ENCODE peak calls at places on chromosomes 16 and 17, in five cellular contexts. One of them, this sample, is unnamed.

GRCh38 chr17:64492481-64493109 is 4.3 kb downstream of the POLG2 start:
- DNase-seq in mesenchymal stem cell: peak
- DNase-seq in neuronal stem cell: no peak
- DNase-seq in IMR-90: no peak
- DNase-seq in H1: no peak
- DNase-seq in this sample: peak

GRCh38 chr17:50482516-50482915 is 3.9 kb downstream of the RSAD1 start:
- DNase-seq in neuronal stem cell: peak
- DNase-seq in IMR-90: peak
- DNase-seq in H1: peak
- DNase-seq in mesenchymal stem cell: peak
- DNase-seq in this sample: peak

GRCh38 chr17:64326420-64327054 is 63.5 kb upstream of the TEX2 start:
- DNase-seq in IMR-90: no peak
- DNase-seq in neuronal stem cell: no peak
- DNase-seq in H1: no peak
- DNase-seq in mesenchymal stem cell: peak
- DNase-seq in this sample: no peak

GRCh38 chr17:79651751-79652150 is 40.9 kb upstream of the RBFOX3 start:
- DNase-seq in IMR-90: no peak
- DNase-seq in mesenchymal stem cell: no peak
- DNase-seq in H1: no peak
- DNase-seq in neuronal stem cell: no peak
- DNase-seq in this sample: no peak

GRCh38 chr17:27207073-27207511 is 86.8 kb upstream of the WSB1 start:
- DNase-seq in neuronal stem cell: no peak
- DNase-seq in mesenchymal stem cell: peak
- DNase-seq in H1: no peak
- DNase-seq in IMR-90: peak
- DNase-seq in this sample: peak

GRCh38 chr17:1197781-1198490 is 18.2 kb upstream of the ABR start:
- DNase-seq in H1: no peak
- DNase-seq in mesenchymal stem cell: peak
- DNase-seq in neuronal stem cell: no peak
- DNase-seq in IMR-90: no peak
- DNase-seq in this sample: no peak

GRCh38 chr17:15180121-15180561 is 85.0 kb downstream of the PMP22 start:
- DNase-seq in H1: peak
- DNase-seq in mesenchymal stem cell: no peak
- DNase-seq in neuronal stem cell: no peak
- DNase-seq in IMR-90: no peak
- DNase-seq in this sample: no peak

GRCh38 chr17:14950216-14950615 is 314.9 kb downstream of the PMP22 start:
- DNase-seq in neuronal stem cell: no peak
- DNase-seq in IMR-90: peak
- DNase-seq in mesenchymal stem cell: peak
- DNase-seq in H1: no peak
- DNase-seq in this sample: no peak

GRCh38 chr17:7561028-7561575 is 617 bp upstream of the SENP3 start:
- DNase-seq in mesenchymal stem cell: peak
- DNase-seq in H1: no peak
- DNase-seq in neuronal stem cell: peak
- DNase-seq in IMR-90: peak
- DNase-seq in this sample: peak

GRCh38 chr16:27333549-27333948 is 19.8 kb downstream of the IL4R start:
- DNase-seq in IMR-90: no peak
- DNase-seq in neuronal stem cell: no peak
- DNase-seq in H1: no peak
- DNase-seq in mesenchymal stem cell: no peak
- DNase-seq in this sample: no peak

GRCh38 chr17:57388326-57388725 is 132.0 kb downstream of the MSI2 start:
- DNase-seq in mesenchymal stem cell: no peak
- DNase-seq in H1: no peak
- DNase-seq in IMR-90: no peak
- DNase-seq in neuronal stem cell: no peak
- DNase-seq in this sample: peak

GRCh38 chr17:4175921-4176802 is 33.2 kb downstream of the CYB5D2 start:
- DNase-seq in H1: no peak
- DNase-seq in mesenchymal stem cell: no peak
- DNase-seq in neuronal stem cell: no peak
- DNase-seq in IMR-90: peak
- DNase-seq in this sample: peak

GRCh38 chr16:50848755-50849514 is 107.0 kb downstream of the CYLD start:
- DNase-seq in IMR-90: no peak
- DNase-seq in H1: no peak
- DNase-seq in neuronal stem cell: no peak
- DNase-seq in mesenchymal stem cell: no peak
- DNase-seq in this sample: no peak

GRCh38 chr16:8530756-8531155 is 59.6 kb downstream of the TMEM114 start:
- DNase-seq in neuronal stem cell: no peak
- DNase-seq in mesenchymal stem cell: no peak
- DNase-seq in H1: no peak
- DNase-seq in IMR-90: no peak
- DNase-seq in this sample: no peak

GRCh38 chr17:33892677-33893076 is 362.4 kb upstream of the CCL2 start:
- DNase-seq in IMR-90: no peak
- DNase-seq in neuronal stem cell: no peak
- DNase-seq in mesenchymal stem cell: no peak
- DNase-seq in H1: no peak
- DNase-seq in this sample: no peak

GRCh38 chr16:26905336-26905735 is 161.4 kb upstream of the C16orf82 start:
- DNase-seq in neuronal stem cell: no peak
- DNase-seq in mesenchymal stem cell: no peak
- DNase-seq in H1: no peak
- DNase-seq in IMR-90: peak
- DNase-seq in this sample: no peak

GRCh38 chr17:7992924-7993323 is 9.5 kb upstream of the GUCY2D start:
- DNase-seq in IMR-90: no peak
- DNase-seq in mesenchymal stem cell: no peak
- DNase-seq in H1: no peak
- DNase-seq in neuronal stem cell: no peak
- DNase-seq in this sample: no peak

GRCh38 chr16:70691223-70692129 is 5.6 kb upstream of the MTSS2 start:
- DNase-seq in neuronal stem cell: no peak
- DNase-seq in H1: no peak
- DNase-seq in IMR-90: peak
- DNase-seq in mesenchymal stem cell: peak
- DNase-seq in this sample: peak

GRCh38 chr17:73550561-73550960 is 93.7 kb downstream of the SDK2 start:
- DNase-seq in H1: no peak
- DNase-seq in mesenchymal stem cell: no peak
- DNase-seq in IMR-90: no peak
- DNase-seq in neuronal stem cell: no peak
- DNase-seq in this sample: no peak

GRCh38 chr16:66741131-66741900 is 10.1 kb downstream of the DYNC1LI2 start:
- DNase-seq in IMR-90: peak
- DNase-seq in H1: no peak
- DNase-seq in mesenchymal stem cell: peak
- DNase-seq in neuronal stem cell: no peak
- DNase-seq in this sample: peak

GRCh38 chr17:69764137-69764536 is 310.9 kb upstream of the KCNJ16 start:
- DNase-seq in H1: no peak
- DNase-seq in neuronal stem cell: no peak
- DNase-seq in IMR-90: peak
- DNase-seq in mesenchymal stem cell: no peak
- DNase-seq in this sample: peak

GRCh38 chr16:71568541-71568940 is 8.4 kb downstream of the TAT start:
- DNase-seq in mesenchymal stem cell: no peak
- DNase-seq in neuronal stem cell: no peak
- DNase-seq in H1: no peak
- DNase-seq in IMR-90: no peak
- DNase-seq in this sample: no peak

GRCh38 chr17:42272162-42272561 is 4.0 kb downstream of the STAT5B start:
- DNase-seq in neuronal stem cell: no peak
- DNase-seq in IMR-90: no peak
- DNase-seq in H1: no peak
- DNase-seq in mesenchymal stem cell: no peak
- DNase-seq in this sample: no peak

GRCh38 chr17:76544123-76544915 is 4.5 kb downstream of the PRCD start:
- DNase-seq in mesenchymal stem cell: peak
- DNase-seq in IMR-90: no peak
- DNase-seq in H1: no peak
- DNase-seq in neuronal stem cell: no peak
- DNase-seq in this sample: no peak

GRCh38 chr17:76544916-76545365 is 5.1 kb downstream of the PRCD start:
- DNase-seq in neuronal stem cell: no peak
- DNase-seq in IMR-90: no peak
- DNase-seq in mesenchymal stem cell: no peak
- DNase-seq in H1: no peak
- DNase-seq in this sample: no peak

GRCh38 chr17:76542566-76542971 is 2.7 kb downstream of the PRCD start:
- DNase-seq in neuronal stem cell: no peak
- DNase-seq in IMR-90: no peak
- DNase-seq in mesenchymal stem cell: no peak
- DNase-seq in H1: no peak
- DNase-seq in this sample: no peak

GRCh38 chr17:76542984-76543383 is 3.1 kb downstream of the PRCD start:
- DNase-seq in neuronal stem cell: no peak
- DNase-seq in mesenchymal stem cell: no peak
- DNase-seq in H1: no peak
- DNase-seq in IMR-90: no peak
- DNase-seq in this sample: no peak

DNA sequence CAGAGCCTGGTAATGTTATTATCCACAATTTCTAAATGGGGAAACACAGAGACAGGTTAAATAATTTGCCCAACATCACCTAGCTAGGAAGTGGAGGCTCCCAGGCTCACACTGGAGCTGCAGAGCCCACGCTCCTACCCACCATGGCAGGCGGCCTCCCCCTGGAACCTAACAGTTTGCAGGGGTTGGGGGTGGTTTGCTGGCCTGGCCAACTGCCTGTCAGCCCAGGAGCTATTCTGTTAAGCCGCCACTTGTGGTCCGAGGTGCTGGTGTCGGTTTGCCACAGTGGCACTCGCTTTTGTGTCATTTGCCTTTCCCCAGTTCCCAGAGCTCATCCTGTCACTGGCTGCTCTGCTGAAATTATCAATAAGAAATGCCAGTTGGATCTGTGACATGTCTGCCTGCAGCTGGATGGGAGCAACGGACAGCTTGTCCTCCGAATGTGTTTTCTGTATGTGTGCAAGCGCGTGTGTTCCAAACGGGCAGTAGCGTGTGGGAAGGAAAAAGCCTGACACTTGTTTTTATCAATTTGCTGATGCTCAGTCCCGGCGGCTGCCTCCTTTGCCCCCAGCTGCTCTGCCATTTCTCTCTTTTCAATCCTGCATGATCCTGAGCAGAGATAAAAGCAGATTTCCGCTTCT is 3.8 kb downstream of the PRCD start:
- DNase-seq in mesenchymal stem cell: no peak
- DNase-seq in IMR-90: no peak
- DNase-seq in H1: no peak
- DNase-seq in neuronal stem cell: no peak
- DNase-seq in this sample: no peak
- H3K4ac ChIP-seq in mesenchymal stem cell: peak
- H3K4ac ChIP-seq in IMR-90: no peak
- H3K4ac ChIP-seq in H1: no peak
- H3K4ac ChIP-seq in neuronal stem cell: no peak
- H3K4ac ChIP-seq in this sample: no peak

GRCh38 chr16:64240586-64240985 is 881.3 kb downstream of the CDH11 start:
- DNase-seq in mesenchymal stem cell: no peak
- DNase-seq in H1: no peak
- DNase-seq in IMR-90: no peak
- DNase-seq in neuronal stem cell: no peak
- DNase-seq in this sample: no peak

GRCh38 chr16:64238576-64238975 is 883.3 kb downstream of the CDH11 start:
- DNase-seq in H1: no peak
- DNase-seq in IMR-90: peak
- DNase-seq in mesenchymal stem cell: no peak
- DNase-seq in neuronal stem cell: no peak
- DNase-seq in this sample: no peak

GRCh38 chr16:64242510-64242909 is 879.4 kb downstream of the CDH11 start:
- DNase-seq in H1: no peak
- DNase-seq in mesenchymal stem cell: no peak
- DNase-seq in IMR-90: no peak
- DNase-seq in neuronal stem cell: no peak
- DNase-seq in this sample: no peak
- H2AFZ ChIP-seq in H1: no peak
- H2AFZ ChIP-seq in mesenchymal stem cell: no peak
- H2AFZ ChIP-seq in IMR-90: no peak
- H2AFZ ChIP-seq in neuronal stem cell: no peak
- H2AFZ ChIP-seq in this sample: no peak

GRCh38 chr17:72516772-72517399 is 396.1 kb downstream of the SOX9 start:
- DNase-seq in neuronal stem cell: no peak
- DNase-seq in mesenchymal stem cell: no peak
- DNase-seq in H1: no peak
- DNase-seq in IMR-90: no peak
- DNase-seq in this sample: no peak

GRCh38 chr17:72519598-72519936 is 398.7 kb downstream of the SOX9 start:
- DNase-seq in mesenchymal stem cell: no peak
- DNase-seq in neuronal stem cell: no peak
- DNase-seq in IMR-90: no peak
- DNase-seq in H1: no peak
- DNase-seq in this sample: no peak

GRCh38 chr17:72518810-72519597 is 398.2 kb downstream of the SOX9 start:
- DNase-seq in H1: no peak
- DNase-seq in neuronal stem cell: no peak
- DNase-seq in IMR-90: no peak
- DNase-seq in mesenchymal stem cell: no peak
- DNase-seq in this sample: no peak

GRCh38 chr17:72517413-72518237 is 396.8 kb downstream of the SOX9 start:
- DNase-seq in H1: no peak
- DNase-seq in neuronal stem cell: no peak
- DNase-seq in IMR-90: no peak
- DNase-seq in mesenchymal stem cell: no peak
- DNase-seq in this sample: no peak

DNA sequence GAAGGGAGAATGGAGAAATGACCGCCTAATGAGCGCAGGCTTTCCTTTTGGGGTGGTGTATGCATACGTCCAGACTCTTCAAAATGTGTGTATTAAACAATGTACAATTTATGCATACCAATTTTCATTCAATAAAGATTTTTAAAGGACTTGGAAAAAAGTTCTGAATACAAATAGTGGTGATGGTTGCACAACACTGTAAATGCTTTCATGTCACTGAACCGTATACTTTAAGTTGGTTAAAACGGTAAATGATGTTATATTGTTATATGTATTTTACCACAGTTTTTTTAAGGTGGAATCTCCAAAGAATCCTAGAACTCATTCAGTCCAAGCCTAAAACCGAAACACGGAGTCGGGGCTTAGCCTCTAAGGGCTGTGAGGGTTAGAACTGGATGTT is 397.5 kb downstream of the SOX9 start:
- DNase-seq in IMR-90: no peak
- DNase-seq in mesenchymal stem cell: no peak
- DNase-seq in neuronal stem cell: no peak
- DNase-seq in H1: no peak
- DNase-seq in this sample: no peak
- H3K4me3 ChIP-seq in IMR-90: no peak
- H3K4me3 ChIP-seq in mesenchymal stem cell: no peak
- H3K4me3 ChIP-seq in neuronal stem cell: no peak
- H3K4me3 ChIP-seq in H1: no peak
- H3K4me3 ChIP-seq in this sample: no peak

DNA sequence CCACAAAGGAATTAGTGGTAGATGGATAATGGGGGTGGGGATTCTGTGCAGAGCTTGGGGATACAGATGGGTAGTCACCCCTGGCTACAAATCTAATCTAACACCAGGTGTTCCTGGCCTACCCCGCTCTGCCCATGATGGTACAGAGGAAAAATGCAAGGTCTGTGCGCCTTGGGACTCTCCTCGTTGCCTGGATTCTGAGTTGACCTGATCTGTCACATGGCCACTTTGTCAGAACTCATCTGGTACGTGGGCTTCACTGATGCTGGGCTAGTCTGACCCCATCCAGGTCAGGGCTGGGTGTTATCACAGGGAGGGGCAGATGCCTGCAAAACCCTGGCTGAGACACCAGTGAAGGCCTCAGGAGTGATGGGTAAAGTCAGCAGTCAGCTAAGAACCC is 5.2 kb downstream of the ZNF764 start:
- DNase-seq in mesenchymal stem cell: no peak
- DNase-seq in neuronal stem cell: no peak
- DNase-seq in H1: no peak
- DNase-seq in IMR-90: no peak
- DNase-seq in this sample: no peak
- H3K4ac ChIP-seq in mesenchymal stem cell: no peak
- H3K4ac ChIP-seq in neuronal stem cell: no peak
- H3K4ac ChIP-seq in H1: no peak
- H3K4ac ChIP-seq in IMR-90: no peak
- H3K4ac ChIP-seq in this sample: no peak

This sample was measured in trophoblast cell.